ENCODE peak calls at places on chromosomes 2 and 18, in ten cellular contexts. P, J, Y, I, F, T, D, Z, W and H are unnamed samples.

GRCh38 chr2:28649481-28650260 is 102.0 kb upstream of the PPP1CB start:
- DNase-seq in P (no peak), J (peak; percentile 77), Y (no peak), I (no peak), F (no peak), T (peak; percentile 58), D (no peak), Z (no peak), W (no peak), H (no peak)

GRCh38 chr2:274503-274902 is 9.8 kb downstream of the ACP1 start:
- DNase-seq in P (no peak), J (no peak), Y (no peak), I (no peak), F (no peak), T (no peak), D (no peak), Z (no peak), W (no peak), H (no peak)

GRCh38 chr2:97678217-97678762 is 8.8 kb downstream of the C2orf92 start:
- DNase-seq in P (no peak), J (no peak), Y (no peak), I (no peak), F (no peak), T (no peak), D (no peak), Z (no peak), W (no peak), H (no peak)

GRCh38 chr2:240603081-240603835 is 16.7 kb downstream of the CAPN10 start:
- DNase-seq in P (peak; percentile 13), J (no peak), Y (no peak), I (no peak), F (peak; percentile 42), T (no peak), D (no peak), Z (no peak), W (no peak), H (no peak)

GRCh38 chr2:205539603-205540002 is 142.7 kb upstream of the NRP2 start:
- DNase-seq in P (no peak), J (no peak), Y (no peak), I (no peak), F (no peak), T (no peak), D (no peak), Z (no peak), W (no peak), H (no peak)

GRCh38 chr2:120432976-120433815 is 87.3 kb downstream of the INHBB start:
- DNase-seq in P (no peak), J (no peak), Y (no peak), I (no peak), F (no peak), T (no peak), D (no peak), Z (no peak), W (no peak), H (no peak)

GRCh38 chr18:20971886-20972267 is 139.7 kb downstream of the ROCK1 start:
- DNase-seq in P (no peak), J (peak; percentile 26), Y (peak; percentile 38), I (peak; percentile 10), F (no peak), T (peak; percentile 19), D (no peak), Z (no peak), W (no peak), H (peak; percentile 33)

GRCh38 chr2:98505311-98505808 is 60.7 kb downstream of the INPP4A start:
- DNase-seq in P (peak; percentile 57), J (no peak), Y (no peak), I (no peak), F (no peak), T (no peak), D (no peak), Z (no peak), W (no peak), H (no peak)

GRCh38 chr2:29810956-29811355 is 110.4 kb downstream of the ALK start:
- DNase-seq in P (no peak), J (peak; percentile 38), Y (no peak), I (peak; percentile 56), F (no peak), T (no peak), D (no peak), Z (no peak), W (no peak), H (no peak)

GRCh38 chr18:12657048-12657848 is 659 bp downstream of the SPIRE1 start:
- DNase-seq in P (peak; percentile 23), J (no peak), Y (peak; percentile 37), I (peak; percentile 72), F (peak; percentile 59), T (peak; percentile 48), D (no peak), Z (peak; percentile 49), W (no peak), H (peak; percentile 41)

GRCh38 chr2:6506311-6507258 is 359.1 kb downstream of the CMPK2 start:
- DNase-seq in P (peak; percentile 19), J (peak; percentile 59), Y (peak; percentile 12), I (peak; percentile 27), F (no peak), T (peak; percentile 43), D (no peak), Z (no peak), W (no peak), H (peak; percentile 73)

GRCh38 chr2:121085801-121086200 is 199.2 kb downstream of the TFCP2L1 start:
- DNase-seq in P (no peak), J (no peak), Y (no peak), I (no peak), F (no peak), T (no peak), D (no peak), Z (no peak), W (no peak), H (no peak)

GRCh38 chr2:40625849-40626248 is 174.0 kb upstream of the SLC8A1 start:
- DNase-seq in P (no peak), J (peak; percentile 90), Y (peak; percentile 84), I (no peak), F (no peak), T (peak; percentile 90), D (no peak), Z (no peak), W (peak; percentile 36), H (peak; percentile 70)

DNA sequence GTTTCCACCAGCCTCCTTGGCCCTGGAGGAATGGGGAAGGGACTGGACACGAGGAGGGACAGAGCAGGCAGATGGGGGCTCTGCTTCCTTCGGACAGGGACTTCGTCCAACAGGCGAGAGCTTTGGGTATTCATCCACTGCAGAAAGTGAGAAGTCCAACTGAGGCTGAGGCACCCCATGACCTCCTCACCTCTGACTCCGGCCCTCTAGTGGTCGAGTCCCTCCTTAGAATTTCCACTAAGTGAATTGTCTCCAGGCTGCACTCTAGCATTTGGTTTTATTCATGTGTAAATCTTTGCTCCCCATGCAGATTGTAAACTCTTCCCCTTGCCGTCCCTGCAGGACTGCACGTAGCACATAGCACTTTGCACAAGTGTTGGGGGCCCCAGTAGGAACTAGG is 75.6 kb downstream of the TMEM247 start:
- DNase-seq in P (no peak), J (no peak), Y (no peak), I (no peak), F (no peak), T (no peak), D (no peak), Z (no peak), W (no peak), H (no peak)
- TF ChIP-seq CTCF in P (peak; percentile 17), J (peak; percentile 37), Y (peak; percentile 34), I (peak; percentile 10), F (peak; percentile 35), T (no peak), D (peak; percentile 12), Z (peak; percentile 30), W (peak; percentile 28), H (peak; percentile 35)

GRCh38 chr2:151262629-151263028 is 966 bp upstream of the RBM43 start:
- DNase-seq in P (no peak), J (no peak), Y (no peak), I (no peak), F (peak; percentile 77), T (no peak), D (no peak), Z (no peak), W (no peak), H (no peak)

GRCh38 chr2:151258121-151258520 is 3.5 kb downstream of the RBM43 start:
- DNase-seq in P (no peak), J (peak; percentile 88), Y (peak; percentile 85), I (no peak), F (no peak), T (peak; percentile 91), D (no peak), Z (no peak), W (peak; percentile 79), H (peak; percentile 83)

GRCh38 chr2:151261240-151261976 is at the start of gene RBM43:
- DNase-seq in P (peak; percentile 88), J (peak; percentile 65), Y (peak; percentile 96), I (peak; percentile 91), F (peak; percentile 94), T (peak; percentile 91), D (peak; percentile 52), Z (peak; percentile 88), W (peak; percentile 76), H (peak; percentile 89)

GRCh38 chr2:151261977-151262291 is 271 bp upstream of the RBM43 start:
- DNase-seq in P (no peak), J (no peak), Y (no peak), I (no peak), F (no peak), T (no peak), D (no peak), Z (no peak), W (no peak), H (no peak)

GRCh38 chr2:151260492-151261239 is 997 bp downstream of the RBM43 start:
- DNase-seq in P (no peak), J (peak; percentile 34), Y (peak; percentile 65), I (no peak), F (no peak), T (peak; percentile 43), D (no peak), Z (no peak), W (no peak), H (peak; percentile 61)
- H3K4me3 ChIP-seq in P (peak overlapping the region; percentile 98), J (peak overlapping the region; percentile 73), Y (peak overlapping the region; percentile 77), I (peak overlapping the region; percentile 88), F (peak overlapping the region; percentile 93), T (peak overlapping the region; percentile 71), D (peak overlapping the region; percentile 82), Z (peak overlapping the region; percentile 99), W (peak overlapping the region; percentile 82), H (peak overlapping the region; percentile 49)

DNA sequence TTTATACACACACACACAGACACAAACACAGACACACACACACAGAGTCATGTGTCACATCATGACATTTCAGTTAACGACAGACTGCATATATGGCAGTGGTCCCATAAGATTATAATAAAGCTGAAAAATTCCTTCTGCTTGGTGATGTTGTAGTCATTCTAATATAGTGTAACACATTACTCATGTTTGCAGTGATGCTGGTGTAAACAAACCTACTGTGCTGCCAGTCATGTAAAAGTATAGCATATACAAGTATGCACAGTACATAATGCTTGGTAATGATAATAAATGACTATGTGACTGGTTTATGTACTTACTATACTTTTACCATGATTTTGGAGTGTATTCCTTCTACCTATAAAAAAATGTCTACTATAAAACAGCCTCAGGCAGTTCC is 89.2 kb upstream of the ITGA4 start:
- DNase-seq in P (no peak), J (peak; percentile 15), Y (no peak), I (no peak), F (no peak), T (no peak), D (no peak), Z (no peak), W (no peak), H (no peak)
- TF ChIP-seq CTCF in P (no peak), J (no peak), Y (no peak), I (no peak), F (no peak), T (no peak), D (no peak), Z (no peak), W (no peak), H (no peak)

GRCh38 chr18:75546964-75547363 is 119.5 kb upstream of the SMIM21 start:
- DNase-seq in P (no peak), J (no peak), Y (no peak), I (no peak), F (no peak), T (no peak), D (no peak), Z (no peak), W (no peak), H (no peak)
- H3K4me3 ChIP-seq in P (no peak overlapping the region), J (no peak overlapping the region), Y (no peak overlapping the region), I (no peak overlapping the region), F (no peak overlapping the region), T (no peak overlapping the region), D (no peak overlapping the region), Z (no peak overlapping the region), W (no peak overlapping the region), H (no peak overlapping the region)